ENCODE peak calls at places on chromosomes 5 and 9, in seven cellular contexts. X is AG10803; P is stimulated activated CD4-positive, alpha-beta T cell treated with anti-CD3 and anti-CD28 coated beads, Interleukin-1b, Interleukin-23, amount 100 ng/mL, for 24 hours; O is EL; E is activated naive CD8-positive, alpha-beta T cell treated with anti-CD3 and anti-CD28 coated beads, Interleukin-2, amount 50 U/mL, for 16 hours; V is NCI-H2171; C is NCI-H2081. I is an unnamed sample.

GRCh38 chr5:173825215-173825865 is 62.8 kb upstream of the CPEB4 start:
- DNase-seq in X (peak), P (no peak), O (peak), E (no peak), V (no peak), C (no peak), I (no peak)

GRCh38 chr5:62305715-62306493 is at the start of gene KIF2A:
- DNase-seq in X (peak), P (peak), O (peak), E (peak), V (peak), C (peak), I (peak)

GRCh38 chr9:134451700-134452458 is 125.6 kb downstream of the RXRA start:
- DNase-seq in X (no peak), P (no peak), O (no peak), E (no peak), V (no peak), C (no peak), I (no peak)

GRCh38 chr5:132082329-132083023 is 8.9 kb downstream of the CSF2 start:
- DNase-seq in X (no peak), P (no peak), O (no peak), E (no peak), V (no peak), C (no peak), I (no peak)

GRCh38 chr5:109529520-109529919 is 119.7 kb upstream of the PJA2 start:
- DNase-seq in X (peak), P (no peak), O (peak), E (no peak), V (no peak), C (no peak), I (no peak)

GRCh38 chr5:42908509-42909488 is 97.1 kb upstream of the SELENOP start:
- DNase-seq in X (peak), P (peak), O (peak), E (peak), V (peak), C (peak), I (peak)

GRCh38 chr5:154288145-154288544 is 97.6 kb downstream of the GALNT10 start:
- DNase-seq in X (peak), P (no peak), O (no peak), E (no peak), V (no peak), C (no peak), I (no peak)

GRCh38 chr5:143893638-143894037 is 81.7 kb downstream of the HMHB1 start:
- DNase-seq in X (no peak), P (no peak), O (no peak), E (no peak), V (no peak), C (no peak), I (peak)

GRCh38 chr5:153926201-153926600 is 112.5 kb downstream of the FAM114A2 start:
- DNase-seq in X (peak), P (no peak), O (peak), E (no peak), V (no peak), C (no peak), I (no peak)

GRCh38 chr9:33840381-33840780 is 23.4 kb downstream of the UBE2R2 start:
- DNase-seq in X (peak), P (no peak), O (no peak), E (no peak), V (no peak), C (no peak), I (no peak)

GRCh38 chr9:120985759-120986353 is 59.3 kb upstream of the TRAF1 start:
- DNase-seq in X (peak), P (no peak), O (peak), E (no peak), V (no peak), C (peak), I (peak)

GRCh38 chr9:136438909-136439549 is 616 bp downstream of the INPP5E start:
- DNase-seq in X (peak), P (peak), O (peak), E (peak), V (peak), C (peak), I (no peak)

GRCh38 chr9:99211746-99212145 is 10.0 kb downstream of the ALG2 start:
- DNase-seq in X (no peak), P (no peak), O (no peak), E (no peak), V (no peak), C (no peak), I (no peak)

I was measured in NCI-H524.